ENCODE peak calls at places on chromosomes 16 and 17, in six cellular contexts. P, Q, Y, X, W and V are unnamed samples.
A peak's percentile ranks its signal among the peaks of the same experiment; 100 is the strongest.

GRCh38 chr16:51382940-51383339 is 231.9 kb upstream of the SALL1 start:
- ATAC-seq in Q (no peak), W (no peak), Y (no peak), P (no peak), X (no peak), V (no peak)

GRCh38 chr17:40355804-40356758 is 8.5 kb downstream of the GJD3 start:
- ATAC-seq in X (no peak), Y (no peak), Q (no peak), P (no peak), W (no peak), V (no peak)

GRCh38 chr17:57554826-57555635 is 190.1 kb downstream of the CCDC182 start:
- ATAC-seq in X (no peak), Y (no peak), W (no peak), P (no peak), Q (no peak), V (no peak)

GRCh38 chr17:31308372-31308905 is 5.4 kb downstream of the EVI2B start:
- ATAC-seq in Y (no peak), W (peak; percentile 57), X (no peak), Q (peak; percentile 49), P (peak; percentile 70), V (no peak)

GRCh38 chr16:76535-77272 is 1.3 kb upstream of the MPG start:
- ATAC-seq in Y (no peak), X (peak; percentile 24), W (peak; percentile 12), P (peak; percentile 59), Q (peak; percentile 69), V (peak; percentile 64)

GRCh38 chr17:39699818-39700147 is at the start of gene ERBB2:
- ATAC-seq in Q (peak; percentile 91), P (no peak), Y (peak; percentile 87), X (peak; percentile 20), W (no peak), V (peak; percentile 88)

GRCh38 chr16:56198755-56199114 is 7.4 kb downstream of the GNAO1 start:
- ATAC-seq in Q (no peak), Y (no peak), X (no peak), W (no peak), P (no peak), V (no peak)

GRCh38 chr17:15444805-15445204 is 22.6 kb downstream of the CDRT4 start:
- ATAC-seq in W (no peak), X (no peak), Y (no peak), Q (no peak), P (peak; percentile 49), V (no peak)

GRCh38 chr16:88469615-88470395 is 16.7 kb downstream of the ZFPM1 start:
- ATAC-seq in W (peak; percentile 10), Q (no peak), P (no peak), Y (no peak), X (no peak), V (no peak)

GRCh38 chr17:15508466-15508865 is 41.0 kb upstream of the CDRT4 start:
- ATAC-seq in Q (no peak), X (no peak), Y (no peak), W (no peak), P (no peak), V (no peak)

GRCh38 chr17:38916771-38917170 is 8.6 kb upstream of the LASP1NB start:
- ATAC-seq in Y (no peak), W (no peak), X (no peak), P (no peak), Q (no peak), V (no peak)

GRCh38 chr17:75698659-75699058 is 22.6 kb upstream of the ITGB4 start:
- ATAC-seq in W (no peak), Q (no peak), Y (no peak), X (no peak), P (no peak), V (no peak)

GRCh38 chr16:27588052-27588451 is 38.1 kb downstream of the KATNIP start:
- ATAC-seq in Y (no peak), X (no peak), Q (no peak), W (no peak), P (no peak), V (no peak)

GRCh38 chr17:62625870-62626200 is 1.6 kb upstream of the MRC2 start:
- ATAC-seq in W (no peak), X (no peak), Q (no peak), P (no peak), Y (no peak), V (no peak)

GRCh38 chr16:73887895-73888294 is 408.7 kb upstream of the PSMD7 start:
- ATAC-seq in Y (no peak), P (no peak), W (no peak), X (no peak), Q (no peak), V (no peak)

GRCh38 chr17:38883592-38884526 is 14.0 kb downstream of the LASP1 start:
- ATAC-seq in X (no peak), Y (no peak), Q (no peak), W (peak; percentile 41), P (no peak), V (no peak)

GRCh38 chr17:43024407-43025289 is at the start of gene RND2:
- ATAC-seq in Y (peak; percentile 69), W (peak; percentile 77), Q (peak; percentile 82), X (peak; percentile 48), P (peak; percentile 75), V (peak; percentile 76)

GRCh38 chr16:85395207-85395912 is 217.8 kb upstream of the GSE1 start:
- ATAC-seq in P (peak; percentile 6), W (peak; percentile 58), X (no peak), Y (peak; percentile 86), Q (peak; percentile 59), V (peak; percentile 83)

GRCh38 chr16:89370081-89370511 is 120.3 kb downstream of the ANKRD11 start:
- ATAC-seq in W (no peak), Y (peak; percentile 48), X (peak; percentile 6), Q (peak; percentile 5), P (no peak), V (peak; percentile 31)

GRCh38 chr16:530111-530817 is 2.8 kb downstream of the CAPN15 start:
- ATAC-seq in Q (no peak), W (no peak), P (no peak), Y (no peak), X (no peak), V (no peak)

GRCh38 chr16:667113-667779 is 686 bp upstream of the RHOT2 start:
- ATAC-seq in Y (peak; percentile 1), P (no peak), Q (no peak), W (no peak), X (no peak), V (no peak)

DNA sequence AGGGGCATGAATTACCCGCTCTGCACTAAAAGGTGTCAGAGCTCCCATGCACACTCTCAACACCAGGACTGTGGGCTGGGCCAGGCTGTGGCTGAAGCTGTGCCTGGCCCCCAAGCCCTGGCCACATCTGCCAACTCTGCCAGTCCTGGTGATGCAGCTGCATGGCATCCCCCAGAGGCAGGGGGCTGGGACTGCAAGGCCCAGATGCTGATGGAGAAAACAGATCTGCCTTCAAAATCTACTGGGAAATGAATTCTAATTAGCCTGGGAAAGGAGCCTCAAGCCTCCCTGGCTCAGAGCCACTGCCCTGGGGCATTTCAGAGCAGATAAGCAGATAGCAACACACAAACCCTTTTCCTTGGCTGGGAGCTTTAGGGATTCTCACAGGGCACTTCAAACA is 3.4 kb downstream of the CHST6 start:
- ATAC-seq in W (peak; percentile 64), Y (peak; percentile 88), X (peak; percentile 22), P (no peak), Q (no peak), V (no peak)
- H3K4me1 ChIP-seq in W (peaks cover 29% of the 10 kb centered on the region), Y (peaks cover 3% of the 10 kb centered on the region), X (peaks cover 46% of the 10 kb centered on the region), P (peaks cover 16% of the 10 kb centered on the region), Q (peaks cover 14% of the 10 kb centered on the region), V (peaks cover 18% of the 10 kb centered on the region)

GRCh38 chr16:29310852-29311314 is 95.6 kb downstream of the NPIPB11 start:
- ATAC-seq in P (no peak), Y (no peak), X (peak; percentile 73), Q (peak; percentile 62), W (no peak), V (no peak)
- TF ChIP-seq CTCF in P (no peak), Y (no peak), X (peak; percentile 62), Q (no peak), W (no peak), V (no peak)

DNA sequence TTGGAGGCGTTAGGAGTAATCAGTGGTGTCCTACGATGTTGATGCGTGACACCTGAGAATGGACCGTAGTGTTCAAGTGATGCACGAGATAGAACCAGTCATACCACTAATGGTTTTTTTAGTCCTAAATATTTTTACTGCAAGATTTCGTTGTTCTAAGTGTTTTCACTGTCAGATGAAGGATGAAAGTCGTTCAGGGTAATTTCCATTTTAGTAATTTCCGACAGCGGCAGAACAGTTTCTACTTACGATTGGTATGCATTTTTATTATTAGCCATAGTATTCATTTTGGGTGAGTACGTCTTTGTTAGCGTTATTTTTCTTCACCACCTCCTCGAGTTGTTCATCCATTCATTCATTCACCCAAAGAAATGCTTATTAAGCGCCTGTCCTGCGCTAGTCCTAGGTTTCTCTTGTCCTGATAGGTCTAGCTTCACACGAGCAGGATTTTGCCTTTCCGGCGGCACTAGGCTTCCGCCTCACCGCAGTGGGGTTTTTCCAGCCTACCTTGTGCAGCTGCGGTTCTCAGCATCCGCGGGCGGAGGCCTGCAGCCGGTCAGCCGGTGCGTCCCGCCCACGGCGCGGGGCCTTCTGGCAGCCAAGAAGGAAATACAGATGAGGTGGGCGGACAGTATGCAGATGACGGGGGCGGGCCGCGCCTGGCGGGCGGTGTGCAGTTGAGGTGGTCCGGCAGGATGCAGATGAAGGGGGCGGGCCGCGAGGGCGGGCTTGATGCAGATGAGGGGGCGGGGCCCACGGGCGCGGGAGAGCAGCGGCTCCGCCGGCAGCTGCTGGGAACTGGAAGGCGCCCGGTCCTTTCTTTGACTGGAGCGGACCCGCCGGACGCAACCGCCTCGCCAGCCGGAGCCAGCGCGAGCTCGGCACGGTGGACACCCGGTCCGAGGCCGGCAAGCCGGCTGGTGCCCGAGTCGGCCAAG is 146.4 kb downstream of the SPECC1 start:
- ATAC-seq in P (peak; percentile 98), Y (peak; percentile 98), W (peak; percentile 97), Q (peak; percentile 99), X (peak; percentile 94), V (peak; percentile 99)
- TF ChIP-seq EP300 in P (no peak), Y (no peak), W (no peak), Q (no peak), X (no peak), V (no peak)

GRCh38 chr16:53944026-53944425 is 240.1 kb downstream of the FTO start:
- ATAC-seq in W (no peak), P (no peak), X (no peak), Q (no peak), Y (no peak), V (no peak)

GRCh38 chr16:53945996-53946395 is 242.0 kb downstream of the FTO start:
- ATAC-seq in P (peak; percentile 82), W (peak; percentile 81), Y (peak; percentile 76), Q (peak; percentile 59), X (peak; percentile 81), V (no peak)

GRCh38 chr16:53948734-53949430 is 244.9 kb downstream of the FTO start:
- ATAC-seq in Q (no peak), Y (no peak), X (no peak), P (no peak), W (no peak), V (no peak)

GRCh38 chr16:53948326-53948725 is 244.4 kb downstream of the FTO start:
- ATAC-seq in P (no peak), W (no peak), Y (no peak), X (no peak), Q (no peak), V (no peak)

DNA sequence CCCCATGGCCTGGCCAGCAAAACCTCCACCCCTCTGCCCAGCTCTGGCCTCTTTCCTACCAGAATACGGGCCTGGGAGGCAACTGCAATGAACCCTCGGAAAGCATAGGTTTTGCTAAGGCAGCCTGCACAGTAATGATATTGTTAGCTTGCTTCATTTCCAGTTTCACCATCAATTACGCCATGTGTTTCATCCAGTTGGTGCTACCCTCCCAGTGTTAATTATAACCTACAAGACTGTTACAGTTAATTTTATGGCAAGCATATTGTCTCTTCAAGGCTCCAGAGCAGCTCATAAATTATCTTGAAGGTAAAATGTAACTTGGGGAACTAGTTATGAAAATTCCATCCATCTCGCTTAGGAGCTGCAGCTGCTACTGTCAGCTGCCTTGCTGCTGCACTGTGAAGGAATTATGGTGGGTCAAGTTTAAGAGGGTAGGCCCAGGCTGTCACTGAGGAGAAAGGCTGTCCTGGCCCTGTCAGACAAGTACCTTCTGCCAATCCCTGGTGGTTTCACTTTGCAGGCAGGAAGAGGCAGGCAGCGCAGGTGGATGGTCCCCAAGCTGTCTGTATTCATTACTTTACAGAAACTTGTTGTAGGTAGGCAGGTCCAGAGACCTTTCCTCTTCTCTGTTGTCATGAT is 242.9 kb downstream of the FTO start:
- ATAC-seq in Q (no peak), Y (no peak), P (no peak), W (no peak), X (no peak), V (no peak)
- H3K4me1 ChIP-seq in Q (peaks cover 10% of the 10 kb centered on the region), Y (no peaks in the 10 kb centered on the region), P (no peaks in the 10 kb centered on the region), W (peaks cover 4% of the 10 kb centered on the region), X (peaks cover 39% of the 10 kb centered on the region), V (peaks cover 16% of the 10 kb centered on the region)